ENCODE peak calls at places on chromosome 10, in six cellular contexts. One of them, this sample, is unnamed.
A peak's percentile ranks its signal among the peaks of the same experiment; 100 is the strongest.

GRCh38 chr10:20627085-20627484 is 270.0 kb downstream of the NEBL start:
- DNase-seq in fibroblast of mammary gland: no peak
- DNase-seq in activated CD4-positive, alpha-beta T cell treated with anti-CD3 and anti-CD28 coated beads, Interleukin-2, amount 10 ng/mL, durations not matched to agents 7 days and 5 days: no peak
- DNase-seq in stimulated activated CD4-positive, alpha-beta T cell treated with anti-CD3 and anti-CD28 coated beads, TNF-alpha, amount 100 ng/mL, for 24 hours: no peak
- DNase-seq in retina: no peak
- DNase-seq in NCI-H460: no peak
- DNase-seq in this sample: no peak

GRCh38 chr10:29241925-29242324 is 46.9 kb upstream of the LYZL1 start:
- DNase-seq in fibroblast of mammary gland: no peak
- DNase-seq in activated CD4-positive, alpha-beta T cell treated with anti-CD3 and anti-CD28 coated beads, Interleukin-2, amount 10 ng/mL, durations not matched to agents 7 days and 5 days: no peak
- DNase-seq in stimulated activated CD4-positive, alpha-beta T cell treated with anti-CD3 and anti-CD28 coated beads, TNF-alpha, amount 100 ng/mL, for 24 hours: no peak
- DNase-seq in retina: no peak
- DNase-seq in NCI-H460: no peak
- DNase-seq in this sample: no peak

GRCh38 chr10:3850999-3851937 is 66.3 kb upstream of the KLF6 start:
- DNase-seq in fibroblast of mammary gland: peak; percentile 94
- DNase-seq in activated CD4-positive, alpha-beta T cell treated with anti-CD3 and anti-CD28 coated beads, Interleukin-2, amount 10 ng/mL, durations not matched to agents 7 days and 5 days: no peak
- DNase-seq in stimulated activated CD4-positive, alpha-beta T cell treated with anti-CD3 and anti-CD28 coated beads, TNF-alpha, amount 100 ng/mL, for 24 hours: no peak
- DNase-seq in retina: no peak
- DNase-seq in NCI-H460: peak; percentile 65
- DNase-seq in this sample: peak; percentile 73

GRCh38 chr10:101575580-101576228 is 12.4 kb downstream of the POLL start:
- DNase-seq in fibroblast of mammary gland: no peak
- DNase-seq in activated CD4-positive, alpha-beta T cell treated with anti-CD3 and anti-CD28 coated beads, Interleukin-2, amount 10 ng/mL, durations not matched to agents 7 days and 5 days: no peak
- DNase-seq in stimulated activated CD4-positive, alpha-beta T cell treated with anti-CD3 and anti-CD28 coated beads, TNF-alpha, amount 100 ng/mL, for 24 hours: no peak
- DNase-seq in retina: no peak
- DNase-seq in NCI-H460: no peak
- DNase-seq in this sample: no peak

GRCh38 chr10:132942101-132942739 is at the start of gene CFAP46:
- DNase-seq in fibroblast of mammary gland: peak; percentile 30
- DNase-seq in activated CD4-positive, alpha-beta T cell treated with anti-CD3 and anti-CD28 coated beads, Interleukin-2, amount 10 ng/mL, durations not matched to agents 7 days and 5 days: no peak
- DNase-seq in stimulated activated CD4-positive, alpha-beta T cell treated with anti-CD3 and anti-CD28 coated beads, TNF-alpha, amount 100 ng/mL, for 24 hours: no peak
- DNase-seq in retina: peak; percentile 83
- DNase-seq in NCI-H460: peak; percentile 50
- DNase-seq in this sample: no peak

GRCh38 chr10:65571011-65571570 is 1354.7 kb upstream of the LRRTM3 start:
- DNase-seq in fibroblast of mammary gland: no peak
- DNase-seq in activated CD4-positive, alpha-beta T cell treated with anti-CD3 and anti-CD28 coated beads, Interleukin-2, amount 10 ng/mL, durations not matched to agents 7 days and 5 days: no peak
- DNase-seq in stimulated activated CD4-positive, alpha-beta T cell treated with anti-CD3 and anti-CD28 coated beads, TNF-alpha, amount 100 ng/mL, for 24 hours: no peak
- DNase-seq in retina: peak; percentile 17
- DNase-seq in NCI-H460: peak; percentile 24
- DNase-seq in this sample: no peak

GRCh38 chr10:14306201-14306600 is 24.5 kb downstream of the FRMD4A start:
- DNase-seq in fibroblast of mammary gland: no peak
- DNase-seq in activated CD4-positive, alpha-beta T cell treated with anti-CD3 and anti-CD28 coated beads, Interleukin-2, amount 10 ng/mL, durations not matched to agents 7 days and 5 days: no peak
- DNase-seq in stimulated activated CD4-positive, alpha-beta T cell treated with anti-CD3 and anti-CD28 coated beads, TNF-alpha, amount 100 ng/mL, for 24 hours: no peak
- DNase-seq in retina: no peak
- DNase-seq in NCI-H460: no peak
- DNase-seq in this sample: no peak

GRCh38 chr10:8037199-8037801 is 17.2 kb upstream of the GATA3 start:
- DNase-seq in fibroblast of mammary gland: no peak
- DNase-seq in activated CD4-positive, alpha-beta T cell treated with anti-CD3 and anti-CD28 coated beads, Interleukin-2, amount 10 ng/mL, durations not matched to agents 7 days and 5 days: no peak
- DNase-seq in stimulated activated CD4-positive, alpha-beta T cell treated with anti-CD3 and anti-CD28 coated beads, TNF-alpha, amount 100 ng/mL, for 24 hours: no peak
- DNase-seq in retina: peak; percentile 63
- DNase-seq in NCI-H460: no peak
- DNase-seq in this sample: no peak

GRCh38 chr10:101236376-101237079 is 7.3 kb upstream of the LBX1 start:
- DNase-seq in fibroblast of mammary gland: peak; percentile 30
- DNase-seq in activated CD4-positive, alpha-beta T cell treated with anti-CD3 and anti-CD28 coated beads, Interleukin-2, amount 10 ng/mL, durations not matched to agents 7 days and 5 days: no peak
- DNase-seq in stimulated activated CD4-positive, alpha-beta T cell treated with anti-CD3 and anti-CD28 coated beads, TNF-alpha, amount 100 ng/mL, for 24 hours: no peak
- DNase-seq in retina: peak; percentile 88
- DNase-seq in NCI-H460: no peak
- DNase-seq in this sample: no peak

GRCh38 chr10:100741386-100742066 is 3.9 kb upstream of the PAX2 start:
- DNase-seq in fibroblast of mammary gland: no peak
- DNase-seq in activated CD4-positive, alpha-beta T cell treated with anti-CD3 and anti-CD28 coated beads, Interleukin-2, amount 10 ng/mL, durations not matched to agents 7 days and 5 days: no peak
- DNase-seq in stimulated activated CD4-positive, alpha-beta T cell treated with anti-CD3 and anti-CD28 coated beads, TNF-alpha, amount 100 ng/mL, for 24 hours: no peak
- DNase-seq in retina: no peak
- DNase-seq in NCI-H460: no peak
- DNase-seq in this sample: no peak

GRCh38 chr10:76278811-76279460 is 847.5 kb downstream of the LRMDA start:
- DNase-seq in fibroblast of mammary gland: peak; percentile 29
- DNase-seq in activated CD4-positive, alpha-beta T cell treated with anti-CD3 and anti-CD28 coated beads, Interleukin-2, amount 10 ng/mL, durations not matched to agents 7 days and 5 days: no peak
- DNase-seq in stimulated activated CD4-positive, alpha-beta T cell treated with anti-CD3 and anti-CD28 coated beads, TNF-alpha, amount 100 ng/mL, for 24 hours: no peak
- DNase-seq in retina: no peak
- DNase-seq in NCI-H460: no peak
- DNase-seq in this sample: no peak

GRCh38 chr10:79378647-79379511 is 31.6 kb downstream of the PPIF start:
- DNase-seq in fibroblast of mammary gland: no peak
- DNase-seq in activated CD4-positive, alpha-beta T cell treated with anti-CD3 and anti-CD28 coated beads, Interleukin-2, amount 10 ng/mL, durations not matched to agents 7 days and 5 days: no peak
- DNase-seq in stimulated activated CD4-positive, alpha-beta T cell treated with anti-CD3 and anti-CD28 coated beads, TNF-alpha, amount 100 ng/mL, for 24 hours: no peak
- DNase-seq in retina: no peak
- DNase-seq in NCI-H460: no peak
- DNase-seq in this sample: no peak

GRCh38 chr10:93334901-93335312 is 147.2 kb downstream of the MYOF start:
- DNase-seq in fibroblast of mammary gland: no peak
- DNase-seq in activated CD4-positive, alpha-beta T cell treated with anti-CD3 and anti-CD28 coated beads, Interleukin-2, amount 10 ng/mL, durations not matched to agents 7 days and 5 days: no peak
- DNase-seq in stimulated activated CD4-positive, alpha-beta T cell treated with anti-CD3 and anti-CD28 coated beads, TNF-alpha, amount 100 ng/mL, for 24 hours: no peak
- DNase-seq in retina: no peak
- DNase-seq in NCI-H460: no peak
- DNase-seq in this sample: peak; percentile 31

GRCh38 chr10:73117976-73118743 is 7.9 kb downstream of the NUDT13 start:
- DNase-seq in fibroblast of mammary gland: peak; percentile 76
- DNase-seq in activated CD4-positive, alpha-beta T cell treated with anti-CD3 and anti-CD28 coated beads, Interleukin-2, amount 10 ng/mL, durations not matched to agents 7 days and 5 days: no peak
- DNase-seq in stimulated activated CD4-positive, alpha-beta T cell treated with anti-CD3 and anti-CD28 coated beads, TNF-alpha, amount 100 ng/mL, for 24 hours: no peak
- DNase-seq in retina: no peak
- DNase-seq in NCI-H460: no peak
- DNase-seq in this sample: no peak

GRCh38 chr10:49115796-49116508 is 630 bp upstream of the VSTM4 start:
- DNase-seq in fibroblast of mammary gland: no peak
- DNase-seq in activated CD4-positive, alpha-beta T cell treated with anti-CD3 and anti-CD28 coated beads, Interleukin-2, amount 10 ng/mL, durations not matched to agents 7 days and 5 days: no peak
- DNase-seq in stimulated activated CD4-positive, alpha-beta T cell treated with anti-CD3 and anti-CD28 coated beads, TNF-alpha, amount 100 ng/mL, for 24 hours: no peak
- DNase-seq in retina: no peak
- DNase-seq in NCI-H460: no peak
- DNase-seq in this sample: no peak

GRCh38 chr10:44853148-44853734 is 57.9 kb upstream of the TMEM72 start:
- DNase-seq in fibroblast of mammary gland: peak; percentile 54
- DNase-seq in activated CD4-positive, alpha-beta T cell treated with anti-CD3 and anti-CD28 coated beads, Interleukin-2, amount 10 ng/mL, durations not matched to agents 7 days and 5 days: no peak
- DNase-seq in stimulated activated CD4-positive, alpha-beta T cell treated with anti-CD3 and anti-CD28 coated beads, TNF-alpha, amount 100 ng/mL, for 24 hours: no peak
- DNase-seq in retina: no peak
- DNase-seq in NCI-H460: no peak
- DNase-seq in this sample: no peak

GRCh38 chr10:67722113-67722512 is 26.1 kb upstream of the CTNNA3 start:
- DNase-seq in fibroblast of mammary gland: no peak
- DNase-seq in activated CD4-positive, alpha-beta T cell treated with anti-CD3 and anti-CD28 coated beads, Interleukin-2, amount 10 ng/mL, durations not matched to agents 7 days and 5 days: no peak
- DNase-seq in stimulated activated CD4-positive, alpha-beta T cell treated with anti-CD3 and anti-CD28 coated beads, TNF-alpha, amount 100 ng/mL, for 24 hours: no peak
- DNase-seq in retina: no peak
- DNase-seq in NCI-H460: no peak
- DNase-seq in this sample: no peak

This sample was measured in NCI-H226.